ENCODE peak calls at places on chromosome 11, in six cellular contexts. Q, H, L, M, T and J are unnamed samples.

GRCh38 chr11:95229199-95230053 is 1.6 kb downstream of the SESN3 start:
- DNase-seq in T (no peak), H (no peak), Q (peak; percentile 21), M (no peak), L (peak; percentile 54), J (no peak)

GRCh38 chr11:12223771-12224536 is 113.6 kb downstream of the MICAL2 start:
- DNase-seq in L (no peak), M (no peak), Q (no peak), T (no peak), H (no peak), J (no peak)

GRCh38 chr11:23746896-23747295 is 750.0 kb upstream of the LUZP2 start:
- DNase-seq in Q (no peak), L (no peak), M (no peak), H (no peak), T (no peak), J (no peak)

GRCh38 chr11:73939096-73939495 is 11.7 kb upstream of the DNAJB13 start:
- DNase-seq in Q (no peak), H (peak; percentile 10), M (no peak), L (peak; percentile 14), T (peak; percentile 16), J (no peak)

GRCh38 chr11:75384438-75385080 is 14.8 kb upstream of the RPS3 start:
- DNase-seq in M (peak; percentile 72), L (peak; percentile 47), Q (peak; percentile 92), H (peak; percentile 56), T (peak; percentile 80), J (no peak)

GRCh38 chr11:33649944-33650343 is 50.7 kb downstream of the C11orf91 start:
- DNase-seq in T (no peak), H (no peak), M (no peak), Q (no peak), L (no peak), J (no peak)

GRCh38 chr11:133809525-133810178 is 35.7 kb downstream of the SPATA19 start:
- DNase-seq in Q (no peak), H (no peak), T (peak; percentile 91), L (no peak), M (no peak), J (no peak)

GRCh38 chr11:15471709-15472404 is 357.1 kb downstream of the INSC start:
- DNase-seq in L (no peak), H (no peak), Q (peak; percentile 19), T (peak; percentile 15), M (no peak), J (no peak)

GRCh38 chr11:1197431-1197885 is 25.4 kb upstream of the MUC5B start:
- DNase-seq in T (no peak), M (no peak), L (no peak), Q (no peak), H (no peak), J (no peak)

GRCh38 chr11:63635762-63636465 is 21.7 kb upstream of the PLAAT3 start:
- DNase-seq in M (peak; percentile 44), T (peak; percentile 88), Q (peak; percentile 83), L (peak; percentile 52), H (peak; percentile 66), J (no peak)

GRCh38 chr11:16978021-16978370 is 36.2 kb downstream of the PLEKHA7 start:
- DNase-seq in H (no peak), T (no peak), M (no peak), L (no peak), Q (no peak), J (no peak)

GRCh38 chr11:112694244-112694643 is 267.0 kb upstream of the NCAM1 start:
- DNase-seq in L (no peak), T (no peak), Q (no peak), H (no peak), M (no peak), J (no peak)

GRCh38 chr11:121352301-121352891 is 59.8 kb downstream of the SC5D start:
- DNase-seq in H (no peak), M (no peak), Q (no peak), L (no peak), T (no peak), J (no peak)

GRCh38 chr11:122491486-122491885 is 164.0 kb upstream of the UBASH3B start:
- DNase-seq in Q (no peak), T (no peak), M (no peak), L (peak; percentile 37), H (no peak), J (peak; percentile 41)

GRCh38 chr11:73295259-73295995 is 12.6 kb upstream of the ARHGEF17 start:
- DNase-seq in L (peak; percentile 75), H (peak; percentile 75), Q (peak; percentile 91), M (peak; percentile 42), T (peak; percentile 89), J (peak; percentile 72)

GRCh38 chr11:69841859-69842698 is 22.9 kb upstream of the FGF3 start:
- DNase-seq in L (peak; percentile 27), Q (peak; percentile 76), H (no peak), M (no peak), T (peak; percentile 57), J (no peak)

GRCh38 chr11:16403851-16404250 is 47.5 kb upstream of the SOX6 start:
- DNase-seq in Q (no peak), L (no peak), M (no peak), H (no peak), T (no peak), J (no peak)